ENCODE peak calls at places on chromosome 15, in four cellular contexts. One of them, this sample, is unnamed.

GRCh38 chr15:29805043-29805707 is 17.1 kb downstream of the TJP1 start:
- DNase-seq in lower lobe of right lung: no peak
- DNase-seq in mesendoderm: no peak
- DNase-seq in foreskin fibroblast: peak
- DNase-seq in this sample: no peak

GRCh38 chr15:81178365-81178764 is 18.3 kb upstream of the IL16 start:
- DNase-seq in foreskin fibroblast: no peak
- DNase-seq in mesendoderm: no peak
- DNase-seq in lower lobe of right lung: no peak
- DNase-seq in this sample: no peak

GRCh38 chr15:45185903-45186770 is 1.6 kb downstream of the SHF start:
- DNase-seq in lower lobe of right lung: no peak
- DNase-seq in mesendoderm: peak
- DNase-seq in foreskin fibroblast: peak
- DNase-seq in this sample: no peak

GRCh38 chr15:70323111-70323851 is 225.6 kb upstream of the TLE3 start:
- DNase-seq in mesendoderm: peak
- DNase-seq in lower lobe of right lung: no peak
- DNase-seq in foreskin fibroblast: peak
- DNase-seq in this sample: peak

GRCh38 chr15:78709263-78709882 is 68.4 kb upstream of the CHRNB4 start:
- DNase-seq in foreskin fibroblast: peak
- DNase-seq in lower lobe of right lung: peak
- DNase-seq in mesendoderm: peak
- DNase-seq in this sample: peak

GRCh38 chr15:101296418-101297405 is 1.7 kb upstream of the SNRPA1 start:
- DNase-seq in foreskin fibroblast: peak
- DNase-seq in mesendoderm: no peak
- DNase-seq in lower lobe of right lung: no peak
- DNase-seq in this sample: no peak

GRCh38 chr15:67967871-67968423 is 86.2 kb upstream of the PIAS1 start:
- DNase-seq in lower lobe of right lung: peak
- DNase-seq in mesendoderm: peak
- DNase-seq in foreskin fibroblast: peak
- DNase-seq in this sample: peak

GRCh38 chr15:101070502-101071273 is 151.5 kb downstream of the LRRK1 start:
- DNase-seq in foreskin fibroblast: peak
- DNase-seq in lower lobe of right lung: peak
- DNase-seq in mesendoderm: no peak
- DNase-seq in this sample: no peak

GRCh38 chr15:85710340-85710842 is 84.3 kb downstream of the KLHL25 start:
- DNase-seq in mesendoderm: no peak
- DNase-seq in lower lobe of right lung: no peak
- DNase-seq in foreskin fibroblast: no peak
- DNase-seq in this sample: no peak

This sample was measured in upper lobe of left lung.